ENCODE peak calls at places on chromosomes 4 and X, in nine cellular contexts. G is T-helper 9 cell; E is stimulated activated CD8-positive, alpha-beta memory T cell treated with anti-CD3 and anti-CD28 coated beads, Interleukin-2, amount 100 ng/mL, for 1 hour; O is cardiac muscle cell; U is upper lobe of left lung; Y is hypothalamus; J is GM23338; F is stimulated activated CD4-positive, alpha-beta T cell treated with anti-CD3 and anti-CD28 coated beads, Interleukin-12 subunit alpha, Interleukin-12 subunit beta, amount 100 ng/mL, for 4 hours; W is heart left ventricle. Z is an unnamed sample.

GRCh38 chrX:71537743-71538142 is 4.8 kb downstream of the OGT start:
- DNase-seq in G (no peak), E (no peak), O (no peak), U (no peak), Y (no peak), J (no peak), F (no peak), W (no peak), Z (no peak)

GRCh38 chr4:130099159-130099558 is 1003.2 kb downstream of the C4orf33 start:
- DNase-seq in G (no peak), E (no peak), O (no peak), U (no peak), Y (no peak), J (no peak), F (no peak), W (no peak), Z (no peak)

GRCh38 chr4:52635130-52635529 is 24.0 kb downstream of the USP46 start:
- DNase-seq in G (no peak), E (no peak), O (no peak), U (no peak), Y (no peak), J (no peak), F (no peak), W (no peak), Z (no peak)

GRCh38 chrX:920234-920799 is 289.7 kb downstream of the SHOX start:
- DNase-seq in G (no peak), E (no peak), O (no peak), U (no peak), Y (no peak), J (no peak), F (no peak), W (no peak), Z (no peak)

GRCh38 chrX:42740456-42740855 is 37.5 kb downstream of the PPP1R2C start:
- DNase-seq in G (no peak), E (no peak), O (no peak), U (no peak), Y (no peak), J (no peak), F (no peak), W (no peak), Z (no peak)

GRCh38 chr4:896216-896615 is 35.9 kb downstream of the GAK start:
- DNase-seq in G (no peak), E (no peak), O (no peak), U (no peak), Y (no peak), J (peak; percentile 56), F (no peak), W (no peak), Z (no peak)

GRCh38 chr4:164904336-164904735 is 27.4 kb downstream of the APELA start:
- DNase-seq in G (no peak), E (no peak), O (no peak), U (no peak), Y (no peak), J (no peak), F (no peak), W (no peak), Z (no peak)

GRCh38 chrX:119698835-119699234 is 5.9 kb upstream of the SEPTIN6 start:
- DNase-seq in G (no peak), E (no peak), O (peak; percentile 79), U (no peak), Y (no peak), J (peak; percentile 82), F (no peak), W (no peak), Z (no peak)

GRCh38 chr4:153148796-153149195 is 55.4 kb upstream of the TRIM2 start:
- DNase-seq in G (no peak), E (no peak), O (no peak), U (no peak), Y (no peak), J (no peak), F (no peak), W (no peak), Z (no peak)

GRCh38 chr4:150543042-150543441 is 38.9 kb upstream of the MAB21L2 start:
- DNase-seq in G (no peak), E (no peak), O (no peak), U (no peak), Y (no peak), J (no peak), F (no peak), W (no peak), Z (no peak)

GRCh38 chr4:40995850-40996249 is 218.5 kb downstream of the APBB2 start:
- DNase-seq in G (no peak), E (no peak), O (peak; percentile 70), U (no peak), Y (no peak), J (no peak), F (no peak), W (no peak), Z (no peak)

GRCh38 chrX:101539116-101539515 is 11.2 kb upstream of the ARMCX1 start:
- DNase-seq in G (no peak), E (no peak), O (no peak), U (no peak), Y (no peak), J (no peak), F (no peak), W (no peak), Z (no peak)

GRCh38 chr4:81723927-81724587 is 252.3 kb upstream of the RASGEF1B start:
- DNase-seq in G (no peak), E (no peak), O (peak; percentile 55), U (peak; percentile 51), Y (no peak), J (no peak), F (no peak), W (peak; percentile 38), Z (no peak)

GRCh38 chr4:7218686-7219085 is 26.3 kb downstream of the SORCS2 start:
- DNase-seq in G (no peak), E (no peak), O (no peak), U (no peak), Y (no peak), J (no peak), F (no peak), W (no peak), Z (no peak)

GRCh38 chr4:42641155-42641554 is 15.8 kb downstream of the ATP8A1 start:
- DNase-seq in G (no peak), E (no peak), O (no peak), U (no peak), Y (no peak), J (no peak), F (no peak), W (no peak), Z (no peak)

Z was measured in T-helper 17 cell.